ENCODE peak calls at places on chromosomes 3 and 15, in seven cellular contexts. M, R, B, T, X, L and K are unnamed samples.

GRCh38 chr3:102394517-102394916 is 40.3 kb upstream of the ZPLD1 start:
- DNase-seq in T (no peak), B (no peak), M (no peak), L (peak), R (no peak), X (no peak), K (no peak)

GRCh38 chr3:120113128-120114116 is 19.2 kb upstream of the GSK3B start:
- DNase-seq in L (peak), T (no peak), M (no peak), X (peak), B (no peak), R (no peak), K (no peak)

GRCh38 chr3:47874913-47875312 is 72.0 kb downstream of the DHX30 start:
- DNase-seq in R (no peak), L (no peak), T (no peak), B (no peak), M (no peak), X (no peak), K (no peak)

GRCh38 chr3:6315906-6316305 is 545.0 kb upstream of the GRM7 start:
- DNase-seq in M (no peak), R (no peak), B (no peak), L (no peak), T (no peak), X (no peak), K (no peak)

GRCh38 chr3:33091746-33092145 is 5.2 kb downstream of the GLB1 start:
- DNase-seq in T (no peak), R (no peak), L (no peak), B (no peak), M (no peak), X (no peak), K (no peak)

GRCh38 chr3:172369590-172370259 is 78.5 kb downstream of the GHSR start:
- DNase-seq in R (no peak), T (peak), M (no peak), B (no peak), X (no peak), L (no peak), K (no peak)

GRCh38 chr3:171372694-171373093 is 87.5 kb downstream of the TNIK start:
- DNase-seq in L (no peak), B (no peak), X (no peak), T (no peak), M (no peak), R (no peak), K (no peak)

GRCh38 chr15:70154440-70155347 is 57.0 kb upstream of the TLE3 start:
- DNase-seq in B (peak), X (no peak), T (no peak), R (no peak), M (peak), L (no peak), K (peak)

GRCh38 chr15:38070778-38071177 is 136.3 kb downstream of the TMCO5A start:
- DNase-seq in L (peak), B (no peak), X (no peak), M (no peak), T (no peak), R (no peak), K (no peak)

GRCh38 chr15:38068600-38068999 is 134.2 kb downstream of the TMCO5A start:
- DNase-seq in M (no peak), L (no peak), X (no peak), T (no peak), B (no peak), R (no peak), K (no peak)

GRCh38 chr15:38069506-38069905 is 135.1 kb downstream of the TMCO5A start:
- DNase-seq in M (no peak), T (no peak), L (peak), X (peak), R (peak), B (no peak), K (no peak)

GRCh38 chr15:38066612-38067011 is 132.2 kb downstream of the TMCO5A start:
- DNase-seq in R (no peak), M (no peak), L (no peak), X (no peak), T (no peak), B (no peak), K (no peak)

GRCh38 chr15:38069001-38069400 is 134.6 kb downstream of the TMCO5A start:
- DNase-seq in L (peak), M (no peak), B (no peak), R (no peak), X (peak), T (no peak), K (no peak)
- H3K27ac ChIP-seq in L (peak), M (no peak), B (no peak), R (peak), X (peak), T (peak), K (no peak)

GRCh38 chr3:73024836-73025235 is 28.2 kb downstream of the PPP4R2 start:
- DNase-seq in X (peak), R (no peak), B (no peak), T (no peak), L (peak), M (peak), K (no peak)
- TF ChIP-seq CTCF in X (no peak), R (no peak), B (no peak), T (no peak), L (no peak), M (no peak), K (no peak)

GRCh38 chr15:86919581-86919980 is 839.9 kb downstream of the AGBL1 start:
- DNase-seq in B (no peak), X (no peak), M (no peak), L (no peak), T (no peak), R (no peak), K (no peak)
- H3K4me3 ChIP-seq in B (no peak), X (no peak), M (no peak), L (no peak), T (no peak), R (no peak), K (no peak)

GRCh38 chr15:100125627-100126231 is 216.0 kb downstream of the ADAMTS17 start:
- DNase-seq in M (no peak), R (peak), T (no peak), B (peak), X (no peak), L (no peak), K (no peak)
- H3K27ac ChIP-seq in M (no peak), R (peak), T (no peak), B (no peak), X (no peak), L (no peak), K (no peak)

DNA sequence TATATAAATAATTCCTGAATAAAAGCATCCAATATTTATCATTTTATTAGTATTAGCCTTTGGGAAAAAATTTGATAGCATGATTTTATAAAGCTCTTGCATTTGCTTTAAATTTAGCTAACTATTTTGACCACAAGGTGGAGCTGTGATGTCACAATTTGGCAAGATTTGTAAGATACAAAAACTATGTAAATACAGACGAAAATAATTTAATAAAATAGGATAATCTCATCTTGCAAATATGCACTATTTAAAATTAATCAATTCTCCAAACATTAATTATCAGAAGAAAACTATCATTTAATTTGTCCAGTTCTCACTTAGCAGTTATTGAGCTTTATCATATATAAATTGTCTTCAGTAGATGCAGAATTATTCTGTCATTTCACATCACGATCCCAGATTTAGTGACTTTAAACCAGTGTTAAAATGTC is 95.4 kb downstream of the PLOD2 start:
- DNase-seq in R (no peak), T (no peak), L (peak), B (no peak), M (peak), X (peak), K (no peak)
- TF ChIP-seq CTCF in R (peak), T (peak), L (peak), B (peak), M (peak), X (peak), K (no peak)

GRCh38 chr15:90718232-90718631 is 1.1 kb downstream of the BLM start:
- DNase-seq in M (no peak), T (no peak), R (no peak), X (no peak), B (no peak), L (no peak), K (no peak)
- H3K4me3 ChIP-seq in M (peak), T (no peak), R (no peak), X (peak), B (no peak), L (peak), K (peak)

GRCh38 chr3:155807823-155808222 is 1.7 kb upstream of the C3orf33 start:
- DNase-seq in X (no peak), B (no peak), R (no peak), T (no peak), M (no peak), L (no peak), K (no peak)

GRCh38 chr3:155804298-155804697 is 1.8 kb downstream of the C3orf33 start:
- DNase-seq in X (no peak), R (no peak), L (no peak), M (no peak), B (no peak), T (no peak), K (no peak)

GRCh38 chr3:155809181-155809580 is 3.1 kb upstream of the C3orf33 start:
- DNase-seq in T (no peak), R (no peak), L (no peak), M (no peak), B (no peak), X (no peak), K (no peak)

GRCh38 chr3:155805204-155805801 is 775 bp downstream of the C3orf33 start:
- DNase-seq in B (no peak), L (peak), X (peak), T (no peak), R (peak), M (no peak), K (no peak)

GRCh38 chr3:155805802-155806618 is at the start of gene C3orf33:
- DNase-seq in T (peak), R (peak), X (peak), B (peak), M (peak), L (peak), K (peak)
- H3K27ac ChIP-seq in T (peak), R (peak), X (no peak), B (peak), M (no peak), L (peak), K (peak)

GRCh38 chr15:24678485-24678884 is 2.9 kb downstream of the NPAP1 start:
- DNase-seq in T (no peak), B (no peak), X (no peak), L (no peak), M (peak), R (no peak), K (no peak)
- TF ChIP-seq CTCF in T (no peak), B (no peak), X (no peak), L (no peak), M (peak), R (no peak), K (no peak)